ENCODE peak calls at places on chromosomes 5 and 9, in eight cellular contexts. K, O, Y, T, S, W, B and M are unnamed samples.

GRCh38 chr9:112754578-112754977 is 4.0 kb downstream of the SNX30 start:
- DNase-seq in K (peak), O (peak), Y (peak), T (peak), S (no peak), W (no peak), B (peak), M (peak)

GRCh38 chr5:151745071-151745705 is 13.2 kb downstream of the ATOX1 start:
- DNase-seq in K (peak), O (peak), Y (peak), T (peak), S (no peak), W (peak), B (peak), M (peak)

GRCh38 chr9:137053944-137054931 is at the start of gene ENTPD2:
- DNase-seq in K (no peak), O (no peak), Y (no peak), T (no peak), S (peak), W (no peak), B (peak), M (no peak)

GRCh38 chr9:70679845-70680244 is 265.4 kb upstream of the KLF9 start:
- DNase-seq in K (peak), O (no peak), Y (peak), T (peak), S (no peak), W (no peak), B (no peak), M (peak)

GRCh38 chr5:150105898-150106615 is 19.7 kb upstream of the CSF1R start:
- DNase-seq in K (no peak), O (no peak), Y (no peak), T (no peak), S (no peak), W (no peak), B (no peak), M (no peak)

GRCh38 chr5:169440107-169440701 is 139.3 kb upstream of the SLIT3 start:
- DNase-seq in K (no peak), O (no peak), Y (peak), T (no peak), S (no peak), W (no peak), B (peak), M (peak)

GRCh38 chr9:76987594-76988200 is 31.8 kb upstream of the FOXB2 start:
- DNase-seq in K (peak), O (peak), Y (peak), T (peak), S (peak), W (no peak), B (no peak), M (peak)

GRCh38 chr5:110161162-110161561 is 471.4 kb downstream of the MAN2A1 start:
- DNase-seq in K (no peak), O (no peak), Y (no peak), T (peak), S (no peak), W (no peak), B (no peak), M (no peak)

GRCh38 chr5:143851383-143851782 is 39.4 kb downstream of the HMHB1 start:
- DNase-seq in K (no peak), O (no peak), Y (no peak), T (no peak), S (no peak), W (no peak), B (no peak), M (no peak)

GRCh38 chr5:37721447-37721871 is 118.4 kb downstream of the GDNF start:
- DNase-seq in K (peak), O (peak), Y (no peak), T (peak), S (peak), W (no peak), B (no peak), M (no peak)

GRCh38 chr5:120538644-120539043 is 74.5 kb downstream of the PRR16 start:
- DNase-seq in K (peak), O (peak), Y (peak), T (peak), S (no peak), W (no peak), B (no peak), M (peak)

GRCh38 chr5:72438141-72438540 is 69.1 kb downstream of the ZNF366 start:
- DNase-seq in K (no peak), O (no peak), Y (no peak), T (peak), S (no peak), W (no peak), B (no peak), M (no peak)

GRCh38 chr9:132773764-132774339 is 103.6 kb downstream of the GTF3C4 start:
- DNase-seq in K (no peak), O (no peak), Y (no peak), T (no peak), S (no peak), W (no peak), B (no peak), M (no peak)

GRCh38 chr5:113447651-113448050 is 12.9 kb upstream of the TSSK1B start:
- DNase-seq in K (peak), O (peak), Y (peak), T (peak), S (no peak), W (no peak), B (no peak), M (no peak)

GRCh38 chr5:59317772-59318205 is 575.7 kb downstream of the PDE4D start:
- DNase-seq in K (no peak), O (no peak), Y (no peak), T (no peak), S (no peak), W (no peak), B (no peak), M (no peak)

GRCh38 chr5:60961685-60962084 is 16.7 kb downstream of the NDUFAF2 start:
- DNase-seq in K (peak), O (peak), Y (peak), T (peak), S (no peak), W (no peak), B (no peak), M (peak)

GRCh38 chr5:1443145-1443543 is 2.1 kb downstream of the SLC6A3 start:
- DNase-seq in K (no peak), O (no peak), Y (no peak), T (no peak), S (no peak), W (no peak), B (no peak), M (no peak)

GRCh38 chr9:135888766-135889394 is 18.5 kb downstream of the CAMSAP1 start:
- DNase-seq in K (no peak), O (no peak), Y (no peak), T (no peak), S (no peak), W (no peak), B (no peak), M (no peak)

GRCh38 chr5:113935453-113935852 is 422.0 kb downstream of the YTHDC2 start:
- DNase-seq in K (no peak), O (no peak), Y (no peak), T (no peak), S (no peak), W (no peak), B (no peak), M (no peak)

GRCh38 chr5:59893061-59893435 is 478 bp downstream of the PDE4D start:
- DNase-seq in K (no peak), O (no peak), Y (no peak), T (no peak), S (no peak), W (no peak), B (no peak), M (no peak)

GRCh38 chr9:91824591-91825339 is 125.3 kb downstream of the ROR2 start:
- DNase-seq in K (peak), O (peak), Y (peak), T (peak), S (no peak), W (no peak), B (no peak), M (peak)

GRCh38 chr5:178651046-178651810 is 24.4 kb upstream of the CLK4 start:
- DNase-seq in K (peak), O (peak), Y (peak), T (peak), S (no peak), W (peak), B (peak), M (peak)

GRCh38 chr5:156096259-156096658 is 230.7 kb upstream of the SGCD start:
- DNase-seq in K (no peak), O (peak), Y (peak), T (peak), S (no peak), W (no peak), B (no peak), M (no peak)

GRCh38 chr9:113966394-113966793 is 90.3 kb downstream of the ZNF618 start:
- DNase-seq in K (no peak), O (no peak), Y (no peak), T (no peak), S (no peak), W (no peak), B (no peak), M (peak)

GRCh38 chr5:36664762-36665161 is 58.4 kb downstream of the SLC1A3 start:
- DNase-seq in K (no peak), O (no peak), Y (no peak), T (no peak), S (no peak), W (peak), B (peak), M (no peak)

GRCh38 chr5:132677191-132677590 is 3.4 kb downstream of the IL4 start:
- DNase-seq in K (peak), O (peak), Y (peak), T (peak), S (no peak), W (peak), B (peak), M (peak)

GRCh38 chr5:32510860-32511259 is 66.3 kb upstream of the ZFR start:
- DNase-seq in K (no peak), O (no peak), Y (no peak), T (no peak), S (no peak), W (no peak), B (no peak), M (no peak)

GRCh38 chr9:137480686-137481683 is 21.9 kb upstream of the NSMF start:
- DNase-seq in K (no peak), O (no peak), Y (no peak), T (no peak), S (no peak), W (no peak), B (no peak), M (no peak)

GRCh38 chr9:107007361-107007760 is 144.4 kb downstream of the ZNF462 start:
- DNase-seq in K (no peak), O (no peak), Y (no peak), T (no peak), S (no peak), W (no peak), B (no peak), M (no peak)

GRCh38 chr9:125646222-125647100 is 60.5 kb downstream of the MAPKAP1 start:
- DNase-seq in K (no peak), O (peak), Y (no peak), T (no peak), S (peak), W (no peak), B (no peak), M (peak)

GRCh38 chr9:103798620-103799019 is 295.5 kb upstream of the SMC2 start:
- DNase-seq in K (peak), O (no peak), Y (peak), T (peak), S (peak), W (peak), B (peak), M (no peak)

GRCh38 chr5:152331718-152332117 is 73.4 kb downstream of the NMUR2 start:
- DNase-seq in K (no peak), O (no peak), Y (no peak), T (no peak), S (no peak), W (no peak), B (no peak), M (no peak)

GRCh38 chr9:134027561-134027960 is 2.3 kb downstream of the BRD3OS start:
- DNase-seq in K (no peak), O (no peak), Y (no peak), T (no peak), S (no peak), W (no peak), B (no peak), M (no peak)

GRCh38 chr9:121107041-121107440 is 32.3 kb downstream of the CNTRL start:
- DNase-seq in K (peak), O (no peak), Y (no peak), T (no peak), S (no peak), W (no peak), B (no peak), M (peak)

GRCh38 chr9:36284226-36284625 is 26.0 kb upstream of the GNE start:
- DNase-seq in K (no peak), O (no peak), Y (no peak), T (no peak), S (no peak), W (no peak), B (peak), M (no peak)

GRCh38 chr5:174560861-174561260 is 163.5 kb upstream of the MSX2 start:
- DNase-seq in K (no peak), O (no peak), Y (no peak), T (no peak), S (no peak), W (no peak), B (no peak), M (no peak)

GRCh38 chr9:34644766-34645314 is 1.6 kb upstream of the GALT start:
- DNase-seq in K (no peak), O (peak), Y (no peak), T (no peak), S (no peak), W (no peak), B (no peak), M (no peak)

DNA sequence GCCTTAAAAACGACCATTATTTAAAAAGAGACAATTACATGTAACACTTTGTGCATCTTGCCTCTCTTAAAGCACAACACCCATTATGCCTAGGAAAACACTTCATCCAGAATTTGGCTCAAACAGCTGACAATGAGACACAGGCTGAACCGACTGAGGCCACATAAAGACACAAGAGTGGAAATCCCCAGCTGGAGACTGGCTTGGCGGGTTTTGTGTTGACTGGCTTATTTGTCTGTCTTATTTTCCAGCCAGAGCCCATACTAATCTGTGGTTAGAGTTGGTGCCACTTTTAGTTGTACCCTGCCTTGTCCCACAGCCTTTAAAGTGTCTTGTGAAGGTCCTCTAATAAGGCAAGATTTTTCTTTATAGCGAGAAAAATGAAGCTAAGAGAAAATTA is 21.2 kb downstream of the TRIM14 start:
- DNase-seq in K (no peak), O (no peak), Y (no peak), T (no peak), S (peak), W (no peak), B (no peak), M (no peak)
- H3K4me3 ChIP-seq in K (no peak), O (no peak), Y (no peak), T (no peak), S (no peak), W (no peak), B (no peak), M (no peak)

DNA sequence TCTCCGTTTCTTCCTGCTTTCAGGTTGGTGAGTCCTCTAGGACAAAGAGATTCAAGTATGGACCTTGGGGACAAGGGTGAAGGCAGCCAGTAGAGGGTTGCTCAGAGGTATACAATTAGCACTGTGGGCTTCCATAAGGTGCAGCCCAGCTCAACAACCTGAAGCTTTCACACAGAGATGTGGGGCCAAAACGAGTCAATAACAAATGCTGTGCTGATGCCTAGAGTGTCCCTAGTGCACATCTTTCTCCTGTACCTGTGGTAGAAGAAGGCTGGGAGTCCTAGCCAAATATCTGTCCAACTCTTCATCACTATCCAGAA is 20.7 kb upstream of the MLANA start:
- DNase-seq in K (no peak), O (no peak), Y (no peak), T (no peak), S (no peak), W (no peak), B (no peak), M (no peak)
- TF ChIP-seq CTCF in K (no peak), O (no peak), Y (no peak), T (no peak), S (no peak), W (no peak), B (peak), M (no peak)

GRCh38 chr9:25442517-25442916 is 235.7 kb downstream of the TUSC1 start:
- DNase-seq in K (no peak), O (no peak), Y (no peak), T (no peak), S (no peak), W (no peak), B (no peak), M (no peak)
- H3K4me3 ChIP-seq in K (no peak), O (no peak), Y (no peak), T (no peak), S (no peak), W (no peak), B (no peak), M (no peak)

DNA sequence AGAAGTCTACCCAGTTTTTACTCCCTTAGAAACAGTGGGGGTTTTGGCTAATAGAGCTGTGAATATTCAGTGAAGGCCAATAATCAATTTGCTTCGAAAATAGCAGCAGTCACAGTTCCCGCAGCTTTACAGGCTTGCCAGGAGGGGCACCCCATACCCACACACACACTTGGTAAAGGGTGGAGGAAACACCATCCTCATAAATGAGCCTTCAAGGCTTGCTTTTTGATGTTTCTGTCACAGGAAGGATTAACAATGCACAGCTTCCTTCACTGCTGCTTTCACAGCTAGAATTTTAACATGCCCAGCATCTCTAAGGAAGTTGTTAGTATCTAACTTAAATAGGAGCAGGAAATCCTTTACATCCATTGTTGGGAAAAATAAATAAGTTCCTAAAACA is 1247.5 kb upstream of the C9orf72 start:
- DNase-seq in K (no peak), O (no peak), Y (no peak), T (no peak), S (no peak), W (no peak), B (no peak), M (no peak)
- TF ChIP-seq CTCF in K (no peak), O (no peak), Y (no peak), T (no peak), S (no peak), W (no peak), B (no peak), M (no peak)

GRCh38 chr5:124725622-124726258 is 20.7 kb downstream of the ZNF608 start:
- DNase-seq in K (no peak), O (no peak), Y (no peak), T (no peak), S (no peak), W (no peak), B (no peak), M (no peak)

GRCh38 chr5:124726631-124727362 is 19.6 kb downstream of the ZNF608 start:
- DNase-seq in K (no peak), O (no peak), Y (no peak), T (no peak), S (no peak), W (no peak), B (no peak), M (no peak)

GRCh38 chr5:124725040-124725434 is 21.4 kb downstream of the ZNF608 start:
- DNase-seq in K (no peak), O (no peak), Y (no peak), T (no peak), S (no peak), W (no peak), B (no peak), M (no peak)

GRCh38 chr5:124721336-124721735 is 25.1 kb downstream of the ZNF608 start:
- DNase-seq in K (no peak), O (no peak), Y (no peak), T (no peak), S (no peak), W (no peak), B (no peak), M (no peak)

GRCh38 chr5:124724357-124725039 is 21.9 kb downstream of the ZNF608 start:
- DNase-seq in K (no peak), O (no peak), Y (no peak), T (no peak), S (no peak), W (no peak), B (no peak), M (no peak)
- H3K4me3 ChIP-seq in K (no peak), O (no peak), Y (no peak), T (no peak), S (no peak), W (no peak), B (no peak), M (no peak)

GRCh38 chr9:109192732-109193361 is 25.8 kb upstream of the FRRS1L start:
- DNase-seq in K (peak), O (no peak), Y (no peak), T (no peak), S (no peak), W (no peak), B (no peak), M (no peak)
- TF ChIP-seq CTCF in K (peak), O (peak), Y (peak), T (peak), S (no peak), W (peak), B (peak), M (peak)

GRCh38 chr9:109421034-109421700 is 76.9 kb downstream of the PTPN3 start:
- DNase-seq in K (no peak), O (no peak), Y (no peak), T (no peak), S (no peak), W (no peak), B (no peak), M (no peak)

GRCh38 chr9:109418827-109419226 is 79.3 kb downstream of the PTPN3 start:
- DNase-seq in K (no peak), O (no peak), Y (no peak), T (no peak), S (no peak), W (peak), B (no peak), M (no peak)

GRCh38 chr9:109417054-109417453 is 81.1 kb downstream of the PTPN3 start:
- DNase-seq in K (no peak), O (no peak), Y (peak), T (no peak), S (no peak), W (no peak), B (no peak), M (no peak)

GRCh38 chr9:109417585-109418544 is 80.2 kb downstream of the PTPN3 start:
- DNase-seq in K (no peak), O (no peak), Y (no peak), T (no peak), S (no peak), W (no peak), B (no peak), M (no peak)

DNA sequence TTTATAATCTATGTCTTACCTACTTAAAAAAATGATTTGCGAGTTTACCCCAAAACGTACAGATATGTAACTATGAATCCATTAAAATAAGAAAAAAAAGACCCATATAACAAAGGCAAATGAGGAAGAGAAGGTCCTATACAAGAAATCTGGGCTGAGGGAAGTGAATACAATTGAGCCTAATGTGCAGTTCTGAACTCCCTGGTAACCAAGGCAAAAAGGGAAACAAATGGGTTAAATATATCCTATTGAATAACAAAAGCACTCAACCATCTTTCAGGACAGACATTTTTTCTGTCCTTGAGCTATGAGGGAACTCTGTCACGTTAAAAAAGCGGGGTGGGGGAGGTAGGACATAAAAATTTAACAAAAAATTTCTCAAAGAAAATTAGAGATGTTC is 78.6 kb downstream of the PTPN3 start:
- DNase-seq in K (no peak), O (no peak), Y (no peak), T (no peak), S (no peak), W (no peak), B (no peak), M (no peak)
- H3K4me3 ChIP-seq in K (no peak), O (no peak), Y (no peak), T (no peak), S (no peak), W (no peak), B (no peak), M (no peak)

GRCh38 chr5:41707853-41708603 is 162.2 kb downstream of the OXCT1 start:
- DNase-seq in K (peak), O (peak), Y (peak), T (peak), S (peak), W (peak), B (no peak), M (peak)
- TF ChIP-seq CTCF in K (peak), O (peak), Y (peak), T (peak), S (peak), W (peak), B (peak), M (peak)